ENCODE peak calls at places on chromosomes 3 and 15, in ten cellular contexts. O, J, A, Q, N, V, H, K, Y and U are unnamed samples.

GRCh38 chr15:98025237-98025636 is 64.7 kb downstream of the ARRDC4 start:
- DNase-seq in Q (peak; percentile 5), A (no peak), K (no peak), O (peak; percentile 46), Y (no peak), H (no peak), V (no peak), N (no peak), J (no peak), U (no peak)

GRCh38 chr3:195260286-195260905 is 10.6 kb downstream of the XXYLT1 start:
- DNase-seq in Q (no peak), O (peak; percentile 34), K (peak; percentile 66), A (peak; percentile 86), V (no peak), J (no peak), H (peak; percentile 52), Y (no peak), N (no peak), U (no peak)

GRCh38 chr3:94405258-94406035 is 342.6 kb downstream of the NSUN3 start:
- DNase-seq in J (no peak), N (no peak), Y (no peak), H (no peak), K (no peak), O (peak; percentile 1), Q (no peak), A (no peak), V (no peak), U (no peak)

GRCh38 chr3:195028877-195029606 is 241.9 kb downstream of the XXYLT1 start:
- DNase-seq in Q (no peak), H (no peak), N (no peak), A (no peak), Y (peak; percentile 35), J (no peak), V (no peak), O (no peak), K (no peak), U (no peak)

GRCh38 chr15:62904041-62904440 is 138.5 kb upstream of the TPM1 start:
- DNase-seq in K (no peak), Y (no peak), N (no peak), J (no peak), O (no peak), Q (no peak), A (no peak), H (no peak), V (no peak), U (no peak)

GRCh38 chr15:59062985-59063384 is 42.0 kb upstream of the CCNB2 start:
- DNase-seq in Q (no peak), H (no peak), K (no peak), V (no peak), A (no peak), N (no peak), Y (no peak), O (no peak), J (no peak), U (no peak)

GRCh38 chr15:74050127-74050526 is 32.2 kb downstream of the GOLGA6A start:
- DNase-seq in N (no peak), K (no peak), O (no peak), H (no peak), Q (no peak), A (no peak), Y (no peak), V (no peak), J (no peak), U (no peak)

GRCh38 chr3:15955968-15956367 is 158.2 kb upstream of the ANKRD28 start:
- DNase-seq in A (no peak), K (no peak), O (no peak), V (peak; percentile 17), H (no peak), Q (peak; percentile 47), N (no peak), Y (no peak), J (no peak), U (no peak)